ENCODE peak calls at places on chromosomes 12 and 14, in six cellular contexts. Y, Z, U, X, W and J are unnamed samples.

GRCh38 chr14:104547310-104547997 is 32.1 kb upstream of the C14orf180 start:
- DNase-seq in Y (no peak), Z (no peak), U (no peak), X (no peak), W (no peak), J (no peak)

GRCh38 chr14:53330441-53330840 is 177.3 kb upstream of the DDHD1 start:
- DNase-seq in Y (no peak), Z (no peak), U (no peak), X (no peak), W (no peak), J (no peak)

GRCh38 chr12:66127695-66128094 is 2.9 kb downstream of the LLPH start:
- DNase-seq in Y (peak), Z (no peak), U (no peak), X (peak), W (no peak), J (no peak)

GRCh38 chr12:119589087-119589486 is 4.5 kb upstream of the TMEM233 start:
- DNase-seq in Y (peak), Z (no peak), U (no peak), X (no peak), W (no peak), J (no peak)

GRCh38 chr14:51328089-51328941 is 88.3 kb downstream of the TMX1 start:
- DNase-seq in Y (peak), Z (no peak), U (no peak), X (peak), W (no peak), J (no peak)

GRCh38 chr12:127191124-127191523 is 1075.8 kb upstream of the TMEM132C start:
- DNase-seq in Y (peak), Z (no peak), U (no peak), X (no peak), W (no peak), J (no peak)

GRCh38 chr14:38409081-38409705 is 153.3 kb upstream of the CLEC14A start:
- DNase-seq in Y (peak), Z (no peak), U (no peak), X (no peak), W (no peak), J (no peak)

GRCh38 chr12:74890237-74890599 is 319.4 kb downstream of the KCNC2 start:
- DNase-seq in Y (peak), Z (no peak), U (no peak), X (peak), W (no peak), J (peak)

GRCh38 chr12:5586201-5586600 is 154.3 kb downstream of the NTF3 start:
- DNase-seq in Y (peak), Z (no peak), U (no peak), X (peak), W (no peak), J (peak)

GRCh38 chr12:117010693-117011451 is 88.3 kb downstream of the TESC start:
- DNase-seq in Y (no peak), Z (no peak), U (no peak), X (no peak), W (no peak), J (no peak)

GRCh38 chr12:24839268-24839791 is 109.6 kb downstream of the BCAT1 start:
- DNase-seq in Y (no peak), Z (no peak), U (no peak), X (no peak), W (no peak), J (peak)

GRCh38 chr12:55931780-55932545 is 1.0 kb downstream of the DGKA start:
- DNase-seq in Y (peak), Z (no peak), U (peak), X (peak), W (no peak), J (peak)

GRCh38 chr14:71574976-71575375 is 357.3 kb upstream of the RGS6 start:
- DNase-seq in Y (peak), Z (no peak), U (no peak), X (peak), W (no peak), J (peak)

GRCh38 chr14:37678916-37679315 is 83.5 kb downstream of the TTC6 start:
- DNase-seq in Y (peak), Z (no peak), U (no peak), X (peak), W (no peak), J (no peak)

GRCh38 chr12:124053855-124054254 is 80.8 kb downstream of the ZNF664 start:
- DNase-seq in Y (peak), Z (peak), U (peak), X (peak), W (peak), J (peak)

GRCh38 chr12:51819851-51820720 is 28.4 kb downstream of the FIGNL2 start:
- DNase-seq in Y (no peak), Z (no peak), U (no peak), X (no peak), W (no peak), J (no peak)

GRCh38 chr12:39235990-39236767 is 206.7 kb downstream of the KIF21A start:
- DNase-seq in Y (no peak), Z (no peak), U (no peak), X (peak), W (no peak), J (no peak)

GRCh38 chr12:89971880-89972279 is 263.2 kb upstream of the ATP2B1 start:
- DNase-seq in Y (no peak), Z (no peak), U (no peak), X (peak), W (no peak), J (peak)

GRCh38 chr12:70486588-70486987 is 120.5 kb downstream of the KCNMB4 start:
- DNase-seq in Y (no peak), Z (no peak), U (no peak), X (no peak), W (no peak), J (no peak)

GRCh38 chr12:70487440-70487839 is 121.3 kb downstream of the KCNMB4 start:
- DNase-seq in Y (no peak), Z (no peak), U (no peak), X (no peak), W (no peak), J (no peak)

GRCh38 chr12:70485704-70486103 is 119.6 kb downstream of the KCNMB4 start:
- DNase-seq in Y (no peak), Z (no peak), U (no peak), X (no peak), W (no peak), J (no peak)

GRCh38 chr12:70482764-70483163 is 116.7 kb downstream of the KCNMB4 start:
- DNase-seq in Y (no peak), Z (no peak), U (no peak), X (no peak), W (no peak), J (no peak)

GRCh38 chr12:70484464-70484863 is 118.4 kb downstream of the KCNMB4 start:
- DNase-seq in Y (no peak), Z (no peak), U (no peak), X (no peak), W (no peak), J (no peak)
- H3K14ac ChIP-seq in Y (no peak), Z (no peak), U (no peak), X (no peak), W (no peak), J (no peak)

GRCh38 chr12:57238854-57239554 is 9.5 kb downstream of the SHMT2 start:
- DNase-seq in Y (peak), Z (peak), U (peak), X (peak), W (no peak), J (peak)

GRCh38 chr12:57237653-57237951 is 8.1 kb downstream of the SHMT2 start:
- DNase-seq in Y (no peak), Z (no peak), U (no peak), X (no peak), W (no peak), J (no peak)

GRCh38 chr12:57236925-57237652 is 7.6 kb downstream of the SHMT2 start:
- DNase-seq in Y (no peak), Z (no peak), U (peak), X (peak), W (no peak), J (no peak)

GRCh38 chr12:57239587-57240068 is 10.1 kb downstream of the SHMT2 start:
- DNase-seq in Y (no peak), Z (no peak), U (peak), X (no peak), W (no peak), J (no peak)

GRCh38 chr12:57237952-57238853 is 8.7 kb downstream of the SHMT2 start:
- DNase-seq in Y (no peak), Z (no peak), U (peak), X (peak), W (no peak), J (no peak)
- H3K23ac ChIP-seq in Y (no peak), Z (peak), U (no peak), X (no peak), W (no peak), J (no peak)

DNA sequence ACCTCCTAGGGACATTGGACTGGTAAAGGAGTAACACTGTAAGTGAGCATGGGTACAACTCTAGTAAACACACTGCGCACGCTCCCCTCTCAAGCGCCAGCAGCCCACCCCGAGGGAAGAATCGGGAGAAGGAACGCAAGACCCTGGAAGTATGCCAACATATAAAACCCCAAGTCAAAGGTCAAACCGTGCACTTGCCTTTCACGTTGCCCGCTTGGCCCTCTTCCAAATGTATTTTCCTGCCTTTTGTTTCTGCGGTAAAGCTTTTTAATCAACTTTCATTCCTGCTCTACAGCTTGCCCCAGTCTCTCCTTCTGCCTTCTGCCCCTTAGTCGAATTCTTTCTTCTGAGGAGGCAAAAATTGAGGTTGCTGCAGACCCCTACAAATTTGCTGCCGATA is 17.6 kb upstream of the CHST11 start:
- DNase-seq in Y (no peak), Z (no peak), U (no peak), X (no peak), W (no peak), J (no peak)
- H3K27ac ChIP-seq in Y (no peak), Z (no peak), U (no peak), X (no peak), W (no peak), J (no peak)

GRCh38 chr12:44748950-44749468 is 127.1 kb downstream of the NELL2 start:
- DNase-seq in Y (no peak), Z (no peak), U (no peak), X (no peak), W (no peak), J (no peak)
- H3K14ac ChIP-seq in Y (no peak), Z (no peak), U (no peak), X (no peak), W (no peak), J (no peak)

DNA sequence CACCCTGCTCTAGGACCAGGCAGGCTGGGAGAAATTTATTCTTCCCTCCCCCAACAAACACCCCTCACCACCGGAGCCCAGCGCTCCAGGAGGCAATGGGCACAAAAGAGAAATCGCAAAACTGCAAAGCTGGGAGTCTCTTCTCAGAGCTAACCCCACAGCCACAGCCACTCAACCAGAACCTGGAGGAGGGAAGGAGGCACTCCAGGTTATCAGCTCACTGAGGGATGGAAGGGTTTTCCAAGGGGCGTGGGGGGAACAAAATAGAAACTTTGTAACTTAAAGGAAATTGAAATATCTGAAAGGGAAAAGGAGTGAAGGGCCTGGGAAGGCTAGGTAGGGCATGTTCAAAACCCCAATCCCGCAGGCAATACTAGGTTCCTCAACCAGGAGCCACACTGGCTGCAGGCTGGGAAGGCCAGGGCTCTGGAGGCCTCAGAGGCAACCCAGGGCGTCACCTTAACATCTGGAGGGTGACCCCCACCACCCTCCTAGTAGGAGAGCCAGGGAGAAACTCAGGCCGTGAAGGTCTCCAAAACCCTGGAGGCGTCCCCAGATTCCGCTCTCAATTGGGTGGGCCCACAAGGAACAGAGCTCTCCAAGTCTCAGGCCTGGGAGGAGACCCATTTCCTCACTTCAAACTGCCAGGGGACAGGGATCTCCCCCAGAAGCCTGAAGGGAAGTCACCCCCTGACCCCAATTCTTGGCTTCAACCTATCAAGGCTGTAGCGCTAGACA is 3.2 kb downstream of the KDM2B start:
- DNase-seq in Y (no peak), Z (peak), U (peak), X (peak), W (no peak), J (no peak)
- H3K23ac ChIP-seq in Y (peak), Z (peak), U (no peak), X (peak), W (no peak), J (no peak)

GRCh38 chr12:110741795-110742717 is 635 bp downstream of the PPP1CC start:
- DNase-seq in Y (peak), Z (peak), U (no peak), X (peak), W (no peak), J (peak)

GRCh38 chr12:110744176-110744575 is 1.5 kb upstream of the PPP1CC start:
- DNase-seq in Y (peak), Z (no peak), U (no peak), X (no peak), W (no peak), J (no peak)

GRCh38 chr12:110742718-110743570 is at the start of gene PPP1CC:
- DNase-seq in Y (peak), Z (peak), U (peak), X (peak), W (peak), J (peak)

GRCh38 chr12:110744697-110745264 is 2.1 kb upstream of the PPP1CC start:
- DNase-seq in Y (no peak), Z (no peak), U (no peak), X (no peak), W (no peak), J (peak)

GRCh38 chr12:110743571-110744093 is 941 bp upstream of the PPP1CC start:
- DNase-seq in Y (no peak), Z (peak), U (peak), X (peak), W (no peak), J (peak)
- H3K27ac ChIP-seq in Y (no peak), Z (no peak), U (no peak), X (no peak), W (no peak), J (no peak)

GRCh38 chr12:132687211-132688164 is at the start of the genes POLE and PXMP2:
- DNase-seq in Y (peak), Z (peak), U (peak), X (peak), W (peak), J (peak)

GRCh38 chr12:132690112-132690511 is 2.7 kb downstream of the PXMP2 start:
- DNase-seq in Y (no peak), Z (no peak), U (no peak), X (no peak), W (no peak), J (no peak)

GRCh38 chr12:132686831-132687210 is 321 bp downstream of the POLE start:
- DNase-seq in Y (no peak), Z (no peak), U (no peak), X (no peak), W (no peak), J (no peak)

GRCh38 chr12:132685400-132685799 is 1.7 kb downstream of the POLE start:
- DNase-seq in Y (no peak), Z (no peak), U (no peak), X (no peak), W (no peak), J (no peak)

DNA sequence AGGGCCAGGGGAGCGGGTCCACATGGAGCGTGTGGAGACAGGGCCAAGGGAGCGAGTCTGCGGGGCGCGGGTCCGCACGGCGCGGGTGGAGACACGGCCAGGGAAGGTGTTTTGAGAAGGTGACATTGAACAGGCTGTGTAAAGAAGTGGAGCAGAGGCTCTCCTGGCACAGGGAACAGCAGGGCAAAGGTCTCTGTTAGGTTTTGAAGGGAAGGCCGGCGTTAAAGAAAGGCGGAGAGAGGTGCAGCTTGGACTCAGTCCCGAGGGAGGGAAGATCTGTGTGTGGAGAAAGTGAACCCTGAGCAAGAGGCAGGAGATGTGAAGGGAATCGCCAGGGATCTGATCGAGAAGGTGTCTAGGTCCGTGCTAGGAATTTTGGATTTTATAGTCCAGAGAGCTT is 1.8 kb downstream of the PXMP2 start:
- DNase-seq in Y (no peak), Z (no peak), U (no peak), X (no peak), W (no peak), J (no peak)
- H3K14ac ChIP-seq in Y (no peak), Z (no peak), U (no peak), X (no peak), W (no peak), J (no peak)

DNA sequence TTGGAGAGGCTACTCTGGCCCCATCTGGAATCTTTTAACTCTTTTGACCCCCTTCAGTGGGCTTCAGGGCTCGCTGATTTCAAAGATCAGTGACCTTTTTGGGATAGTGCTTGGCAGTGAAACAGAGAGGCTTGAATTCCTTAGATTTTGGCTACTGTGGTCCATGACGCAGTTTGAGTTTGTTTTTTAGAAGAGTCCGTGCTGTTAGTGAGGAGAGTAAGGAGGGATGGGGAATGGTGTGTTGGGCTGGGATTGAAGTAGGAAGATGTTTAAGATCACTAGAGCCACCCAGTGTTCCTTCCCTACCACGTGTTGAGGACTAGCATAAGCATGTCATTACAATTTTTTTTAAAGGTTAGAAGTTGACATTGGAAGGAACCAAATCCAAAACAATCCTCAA is 16.4 kb downstream of the TMEM30B start:
- DNase-seq in Y (no peak), Z (no peak), U (no peak), X (no peak), W (no peak), J (no peak)
- H3K23ac ChIP-seq in Y (no peak), Z (no peak), U (no peak), X (no peak), W (no peak), J (no peak)

DNA sequence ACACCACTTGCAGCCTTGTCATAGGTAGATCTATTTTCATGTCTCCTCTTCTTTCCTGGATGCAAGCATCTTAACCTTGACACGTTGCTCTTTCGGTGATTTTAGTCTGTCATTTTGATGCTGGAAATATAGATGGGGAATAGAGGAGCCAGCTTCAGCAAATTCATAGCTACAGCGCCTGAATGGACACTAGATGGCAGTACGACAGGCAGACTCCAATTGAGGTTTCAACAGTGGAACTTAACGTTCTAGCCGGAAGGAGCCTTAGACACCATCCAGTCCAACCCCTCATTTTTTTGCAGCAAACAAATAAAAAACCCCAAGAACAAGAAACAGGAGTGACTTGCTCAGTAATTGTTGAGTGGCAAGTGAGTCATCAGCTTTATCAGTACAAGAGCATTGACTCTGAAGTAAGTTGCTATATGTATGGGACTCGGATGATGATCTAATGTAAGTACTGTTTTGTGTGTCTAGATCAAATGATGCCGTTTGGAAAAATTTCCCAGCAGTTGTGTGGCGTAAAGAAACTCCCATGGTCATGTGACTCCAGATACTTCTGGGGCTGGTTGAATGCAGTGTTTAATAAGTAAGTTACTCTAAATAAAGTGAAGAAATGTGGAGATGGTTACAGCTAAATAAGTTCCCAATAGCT is 9.0 kb downstream of the DMAC2L start:
- DNase-seq in Y (peak), Z (no peak), U (peak), X (peak), W (no peak), J (peak)
- H3K27ac ChIP-seq in Y (no peak), Z (no peak), U (no peak), X (peak), W (no peak), J (no peak)